ENCODE peak calls at places on chromosome 15, in four cellular contexts. One of them, this sample, is unnamed. For H3K4me1, the result is how much of the 10 kb centered on the place peaks cover.

GRCh38 chr15:88098317-88098716 is 158.2 kb downstream of the NTRK3 start:
- DNase-seq in naive thymus-derived CD4-positive, alpha-beta T cell: no peak
- DNase-seq in Peyer's patch: no peak
- DNase-seq in IMR-90: no peak
- DNase-seq in this sample: no peak

GRCh38 chr15:32831458-32831857 is 113.7 kb downstream of the GREM1 start:
- DNase-seq in naive thymus-derived CD4-positive, alpha-beta T cell: no peak
- DNase-seq in Peyer's patch: no peak
- DNase-seq in IMR-90: no peak
- DNase-seq in this sample: no peak

GRCh38 chr15:67033521-67033920 is 31.9 kb upstream of the SMAD3 start:
- DNase-seq in naive thymus-derived CD4-positive, alpha-beta T cell: no peak
- DNase-seq in Peyer's patch: no peak
- DNase-seq in IMR-90: no peak
- DNase-seq in this sample: peak

GRCh38 chr15:62491642-62492041 is 326.6 kb upstream of the C2CD4B start:
- DNase-seq in naive thymus-derived CD4-positive, alpha-beta T cell: no peak
- DNase-seq in Peyer's patch: no peak
- DNase-seq in IMR-90: peak
- DNase-seq in this sample: no peak

GRCh38 chr15:49865925-49866757 is 245.3 kb downstream of the DTWD1 start:
- DNase-seq in naive thymus-derived CD4-positive, alpha-beta T cell: no peak
- DNase-seq in Peyer's patch: no peak
- DNase-seq in IMR-90: no peak
- DNase-seq in this sample: no peak

GRCh38 chr15:31435256-31435781 is 108.7 kb downstream of the KLF13 start:
- DNase-seq in naive thymus-derived CD4-positive, alpha-beta T cell: peak
- DNase-seq in Peyer's patch: peak
- DNase-seq in IMR-90: peak
- DNase-seq in this sample: peak

GRCh38 chr15:95296626-95297025 is 1033.9 kb upstream of the NR2F2 start:
- DNase-seq in naive thymus-derived CD4-positive, alpha-beta T cell: no peak
- DNase-seq in Peyer's patch: no peak
- DNase-seq in IMR-90: no peak
- DNase-seq in this sample: no peak

GRCh38 chr15:31257286-31257685 is 69.3 kb upstream of the KLF13 start:
- DNase-seq in naive thymus-derived CD4-positive, alpha-beta T cell: no peak
- DNase-seq in Peyer's patch: no peak
- DNase-seq in IMR-90: no peak
- DNase-seq in this sample: no peak

GRCh38 chr15:28264166-28264565 is 57.8 kb downstream of the HERC2 start:
- DNase-seq in naive thymus-derived CD4-positive, alpha-beta T cell: no peak
- DNase-seq in Peyer's patch: no peak
- DNase-seq in IMR-90: no peak
- DNase-seq in this sample: no peak

GRCh38 chr15:101172421-101173097 is 79.3 kb downstream of the CHSY1 start:
- DNase-seq in naive thymus-derived CD4-positive, alpha-beta T cell: no peak
- DNase-seq in Peyer's patch: no peak
- DNase-seq in IMR-90: peak
- DNase-seq in this sample: no peak

GRCh38 chr15:68429691-68430470 is 2.1 kb downstream of the ITGA11 start:
- DNase-seq in naive thymus-derived CD4-positive, alpha-beta T cell: no peak
- DNase-seq in Peyer's patch: no peak
- DNase-seq in IMR-90: no peak
- DNase-seq in this sample: no peak

GRCh38 chr15:33425149-33425548 is 114.4 kb downstream of the RYR3 start:
- DNase-seq in naive thymus-derived CD4-positive, alpha-beta T cell: no peak
- DNase-seq in Peyer's patch: no peak
- DNase-seq in IMR-90: peak
- DNase-seq in this sample: no peak

GRCh38 chr15:73956276-73957086 is 30.2 kb downstream of the LOXL1 start:
- DNase-seq in naive thymus-derived CD4-positive, alpha-beta T cell: no peak
- DNase-seq in Peyer's patch: no peak
- DNase-seq in IMR-90: peak
- DNase-seq in this sample: no peak

GRCh38 chr15:41115088-41115651 is 910 bp downstream of the INO80 start:
- DNase-seq in naive thymus-derived CD4-positive, alpha-beta T cell: peak
- DNase-seq in Peyer's patch: no peak
- DNase-seq in IMR-90: peak
- DNase-seq in this sample: no peak

GRCh38 chr15:48619446-48619845 is 26.1 kb downstream of the FBN1 start:
- DNase-seq in naive thymus-derived CD4-positive, alpha-beta T cell: no peak
- DNase-seq in Peyer's patch: no peak
- DNase-seq in IMR-90: no peak
- DNase-seq in this sample: no peak

GRCh38 chr15:91055548-91056331 is 33.3 kb upstream of the VPS33B start:
- DNase-seq in naive thymus-derived CD4-positive, alpha-beta T cell: no peak
- DNase-seq in Peyer's patch: no peak
- DNase-seq in IMR-90: peak
- DNase-seq in this sample: no peak

GRCh38 chr15:58932791-58933310 is 628 bp downstream of the SLTM start:
- DNase-seq in naive thymus-derived CD4-positive, alpha-beta T cell: no peak
- DNase-seq in Peyer's patch: peak
- DNase-seq in IMR-90: no peak
- DNase-seq in this sample: no peak

GRCh38 chr15:62110000-62110851 is 43.4 kb downstream of the C2CD4A start:
- DNase-seq in naive thymus-derived CD4-positive, alpha-beta T cell: no peak
- DNase-seq in Peyer's patch: no peak
- DNase-seq in IMR-90: peak
- DNase-seq in this sample: no peak

GRCh38 chr15:99424978-99425665 is 140.7 kb upstream of the MEF2A start:
- DNase-seq in naive thymus-derived CD4-positive, alpha-beta T cell: peak
- DNase-seq in Peyer's patch: no peak
- DNase-seq in IMR-90: peak
- DNase-seq in this sample: no peak

GRCh38 chr15:41024141-41024540 is 70.9 kb downstream of the CHAC1 start:
- DNase-seq in naive thymus-derived CD4-positive, alpha-beta T cell: no peak
- DNase-seq in Peyer's patch: no peak
- DNase-seq in IMR-90: peak
- DNase-seq in this sample: no peak

GRCh38 chr15:45307230-45307924 is 55.3 kb downstream of the SLC28A2 start:
- DNase-seq in naive thymus-derived CD4-positive, alpha-beta T cell: no peak
- DNase-seq in Peyer's patch: no peak
- DNase-seq in IMR-90: peak
- DNase-seq in this sample: peak

GRCh38 chr15:56996093-56996492 is 77.6 kb downstream of the TCF12 start:
- DNase-seq in naive thymus-derived CD4-positive, alpha-beta T cell: no peak
- DNase-seq in Peyer's patch: no peak
- DNase-seq in IMR-90: no peak
- DNase-seq in this sample: no peak
- H3K4me3 ChIP-seq in naive thymus-derived CD4-positive, alpha-beta T cell: no peak
- H3K4me3 ChIP-seq in Peyer's patch: no peak
- H3K4me3 ChIP-seq in IMR-90: no peak
- H3K4me3 ChIP-seq in this sample: no peak

GRCh38 chr15:70315431-70315830 is 217.7 kb upstream of the TLE3 start:
- DNase-seq in naive thymus-derived CD4-positive, alpha-beta T cell: no peak
- DNase-seq in Peyer's patch: no peak
- DNase-seq in IMR-90: no peak
- DNase-seq in this sample: no peak

GRCh38 chr15:70314018-70314354 is 216.3 kb upstream of the TLE3 start:
- DNase-seq in naive thymus-derived CD4-positive, alpha-beta T cell: no peak
- DNase-seq in Peyer's patch: no peak
- DNase-seq in IMR-90: no peak
- DNase-seq in this sample: no peak

GRCh38 chr15:70316059-70316600 is 218.4 kb upstream of the TLE3 start:
- DNase-seq in naive thymus-derived CD4-positive, alpha-beta T cell: no peak
- DNase-seq in Peyer's patch: no peak
- DNase-seq in IMR-90: peak
- DNase-seq in this sample: no peak

GRCh38 chr15:70313099-70314017 is 215.6 kb upstream of the TLE3 start:
- DNase-seq in naive thymus-derived CD4-positive, alpha-beta T cell: no peak
- DNase-seq in Peyer's patch: no peak
- DNase-seq in IMR-90: no peak
- DNase-seq in this sample: no peak

DNA sequence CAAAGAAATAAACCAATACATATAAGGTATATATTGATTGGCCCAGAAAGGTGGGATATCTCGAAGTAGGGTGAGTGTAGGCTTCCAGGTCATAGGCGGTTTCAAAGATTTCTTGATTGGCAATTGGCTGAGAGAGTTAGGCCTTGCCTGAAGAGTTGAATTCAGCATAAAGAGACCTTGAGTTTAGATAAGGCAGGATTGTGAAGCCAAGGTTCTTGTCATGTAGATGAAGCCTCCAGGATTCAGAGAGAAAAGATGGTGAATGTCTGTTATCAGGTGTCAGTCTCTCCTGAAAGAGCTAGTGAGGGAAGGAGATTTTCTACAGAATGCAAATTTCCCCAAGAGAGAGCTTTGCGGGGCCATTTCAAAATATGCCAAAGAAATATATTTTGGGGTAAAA is 216.9 kb upstream of the TLE3 start:
- DNase-seq in naive thymus-derived CD4-positive, alpha-beta T cell: no peak
- DNase-seq in Peyer's patch: no peak
- DNase-seq in IMR-90: no peak
- DNase-seq in this sample: no peak
- H3K4me1 ChIP-seq in naive thymus-derived CD4-positive, alpha-beta T cell: under half
- H3K4me1 ChIP-seq in Peyer's patch: under half
- H3K4me1 ChIP-seq in IMR-90: under half
- H3K4me1 ChIP-seq in this sample: under half

GRCh38 chr15:82966671-82967071 is 14.2 kb upstream of the HOMER2 start:
- DNase-seq in naive thymus-derived CD4-positive, alpha-beta T cell: no peak
- DNase-seq in Peyer's patch: no peak
- DNase-seq in IMR-90: no peak
- DNase-seq in this sample: no peak
- H3K4me3 ChIP-seq in naive thymus-derived CD4-positive, alpha-beta T cell: no peak
- H3K4me3 ChIP-seq in Peyer's patch: no peak
- H3K4me3 ChIP-seq in IMR-90: no peak
- H3K4me3 ChIP-seq in this sample: no peak

GRCh38 chr15:93236924-93237323 is 147.9 kb upstream of the RGMA start:
- DNase-seq in naive thymus-derived CD4-positive, alpha-beta T cell: no peak
- DNase-seq in Peyer's patch: no peak
- DNase-seq in IMR-90: no peak
- DNase-seq in this sample: no peak

GRCh38 chr15:93239993-93240392 is 151.0 kb upstream of the RGMA start:
- DNase-seq in naive thymus-derived CD4-positive, alpha-beta T cell: no peak
- DNase-seq in Peyer's patch: no peak
- DNase-seq in IMR-90: no peak
- DNase-seq in this sample: no peak

GRCh38 chr15:93241696-93242585 is 152.9 kb upstream of the RGMA start:
- DNase-seq in naive thymus-derived CD4-positive, alpha-beta T cell: no peak
- DNase-seq in Peyer's patch: no peak
- DNase-seq in IMR-90: no peak
- DNase-seq in this sample: no peak

GRCh38 chr15:93238641-93239040 is 149.6 kb upstream of the RGMA start:
- DNase-seq in naive thymus-derived CD4-positive, alpha-beta T cell: no peak
- DNase-seq in Peyer's patch: no peak
- DNase-seq in IMR-90: no peak
- DNase-seq in this sample: no peak

DNA sequence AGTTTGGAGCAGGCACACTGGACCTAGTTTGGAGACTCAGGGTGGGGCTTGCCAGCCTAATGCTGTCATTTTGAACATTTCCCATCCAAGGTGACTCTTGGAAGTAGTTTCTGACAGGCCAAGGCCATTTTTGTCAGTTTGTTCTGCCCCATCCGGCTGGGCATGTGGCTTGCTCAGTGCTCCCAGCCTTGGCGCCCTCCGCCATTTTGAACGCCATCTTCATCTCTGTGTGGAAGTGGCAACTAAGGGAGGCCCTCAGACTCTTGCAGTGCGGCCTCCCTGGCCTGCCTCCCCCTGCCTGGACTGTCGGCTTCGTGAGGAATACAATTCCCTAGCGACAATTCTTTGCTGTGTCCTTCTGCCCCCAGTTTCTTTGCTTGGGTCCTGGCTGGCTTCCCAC is 150.6 kb upstream of the RGMA start:
- DNase-seq in naive thymus-derived CD4-positive, alpha-beta T cell: no peak
- DNase-seq in Peyer's patch: no peak
- DNase-seq in IMR-90: no peak
- DNase-seq in this sample: no peak
- H3K4me1 ChIP-seq in naive thymus-derived CD4-positive, alpha-beta T cell: under half
- H3K4me1 ChIP-seq in Peyer's patch: under half
- H3K4me1 ChIP-seq in IMR-90: under half
- H3K4me1 ChIP-seq in this sample: under half